ENCODE peak calls at places on chromosome 3, in four cellular contexts. One of them, this sample, is unnamed.

GRCh38 chr3:101779808-101780366 is 876 bp downstream of the NXPE3 start:
- DNase-seq in ovary: no peak
- DNase-seq in lower lobe of right lung: no peak
- DNase-seq in nephron progenitor cell: no peak
- DNase-seq in this sample: no peak

GRCh38 chr3:190217081-190217480 is 96.4 kb upstream of the P3H2 start:
- DNase-seq in ovary: no peak
- DNase-seq in lower lobe of right lung: no peak
- DNase-seq in nephron progenitor cell: no peak
- DNase-seq in this sample: no peak

GRCh38 chr3:113097821-113098516 is 107.2 kb downstream of the GTPBP8 start:
- DNase-seq in ovary: no peak
- DNase-seq in lower lobe of right lung: no peak
- DNase-seq in nephron progenitor cell: no peak
- DNase-seq in this sample: no peak

GRCh38 chr3:139533781-139534443 is 5.6 kb downstream of the RBP1 start:
- DNase-seq in ovary: peak; percentile 77
- DNase-seq in lower lobe of right lung: no peak
- DNase-seq in nephron progenitor cell: peak; percentile 62
- DNase-seq in this sample: no peak

GRCh38 chr3:57983734-57984518 is 24.3 kb upstream of the FLNB start:
- DNase-seq in ovary: peak; percentile 55
- DNase-seq in lower lobe of right lung: peak; percentile 66
- DNase-seq in nephron progenitor cell: no peak
- DNase-seq in this sample: no peak

GRCh38 chr3:37542772-37543449 is 318.8 kb upstream of the CTDSPL start:
- DNase-seq in ovary: no peak
- DNase-seq in lower lobe of right lung: peak; percentile 54
- DNase-seq in nephron progenitor cell: no peak
- DNase-seq in this sample: no peak

GRCh38 chr3:58073315-58074125 is 65.3 kb downstream of the FLNB start:
- DNase-seq in ovary: no peak
- DNase-seq in lower lobe of right lung: no peak
- DNase-seq in nephron progenitor cell: no peak
- DNase-seq in this sample: no peak

GRCh38 chr3:93991286-93992030 is 11.5 kb downstream of the ARL13B start:
- DNase-seq in ovary: no peak
- DNase-seq in lower lobe of right lung: no peak
- DNase-seq in nephron progenitor cell: no peak
- DNase-seq in this sample: no peak

GRCh38 chr3:152943645-152944044 is 108.7 kb downstream of the P2RY1 start:
- DNase-seq in ovary: no peak
- DNase-seq in lower lobe of right lung: no peak
- DNase-seq in nephron progenitor cell: no peak
- DNase-seq in this sample: no peak

GRCh38 chr3:57446318-57446841 is 97.8 kb downstream of the DNAH12 start:
- DNase-seq in ovary: no peak
- DNase-seq in lower lobe of right lung: no peak
- DNase-seq in nephron progenitor cell: no peak
- DNase-seq in this sample: no peak

GRCh38 chr3:101072299-101072698 is 79.1 kb upstream of the ABI3BP start:
- DNase-seq in ovary: no peak
- DNase-seq in lower lobe of right lung: no peak
- DNase-seq in nephron progenitor cell: no peak
- DNase-seq in this sample: no peak

GRCh38 chr3:161233557-161233956 is 12.4 kb downstream of the NMD3 start:
- DNase-seq in ovary: no peak
- DNase-seq in lower lobe of right lung: no peak
- DNase-seq in nephron progenitor cell: no peak
- DNase-seq in this sample: no peak

GRCh38 chr3:113914646-113915045 is 33.2 kb upstream of the ZDHHC23 start:
- DNase-seq in ovary: no peak
- DNase-seq in lower lobe of right lung: no peak
- DNase-seq in nephron progenitor cell: no peak
- DNase-seq in this sample: no peak

GRCh38 chr3:117103645-117104044 is 394.1 kb downstream of the TUSC7 start:
- DNase-seq in ovary: no peak
- DNase-seq in lower lobe of right lung: no peak
- DNase-seq in nephron progenitor cell: no peak
- DNase-seq in this sample: no peak
- TF ChIP-seq CTCF in ovary: no peak
- TF ChIP-seq CTCF in lower lobe of right lung: no peak
- TF ChIP-seq CTCF in nephron progenitor cell: no peak
- TF ChIP-seq CTCF in this sample: peak; percentile 25

GRCh38 chr3:195106418-195106906 is 164.5 kb downstream of the XXYLT1 start:
- DNase-seq in ovary: peak; percentile 80
- DNase-seq in lower lobe of right lung: peak; percentile 84
- DNase-seq in nephron progenitor cell: peak; percentile 86
- DNase-seq in this sample: peak; percentile 68
- TF ChIP-seq CTCF in ovary: peak; percentile 98
- TF ChIP-seq CTCF in lower lobe of right lung: peak; percentile 100
- TF ChIP-seq CTCF in nephron progenitor cell: peak; percentile 100
- TF ChIP-seq CTCF in this sample: peak; percentile 98

GRCh38 chr3:141875893-141876380 is 506 bp upstream of the ATP1B3 start:
- DNase-seq in ovary: peak; percentile 79
- DNase-seq in lower lobe of right lung: peak; percentile 85
- DNase-seq in nephron progenitor cell: peak; percentile 62
- DNase-seq in this sample: peak; percentile 50

GRCh38 chr3:141876891-141877561 is 583 bp downstream of the ATP1B3 start:
- DNase-seq in ovary: peak; percentile 67
- DNase-seq in lower lobe of right lung: peak; percentile 81
- DNase-seq in nephron progenitor cell: peak; percentile 58
- DNase-seq in this sample: peak; percentile 37

GRCh38 chr3:141877911-141878310 is 1.5 kb downstream of the ATP1B3 start:
- DNase-seq in ovary: no peak
- DNase-seq in lower lobe of right lung: no peak
- DNase-seq in nephron progenitor cell: no peak
- DNase-seq in this sample: no peak

GRCh38 chr3:141875374-141875892 is 1.0 kb upstream of the ATP1B3 start:
- DNase-seq in ovary: peak; percentile 86
- DNase-seq in lower lobe of right lung: peak; percentile 90
- DNase-seq in nephron progenitor cell: peak; percentile 86
- DNase-seq in this sample: peak; percentile 80

DNA sequence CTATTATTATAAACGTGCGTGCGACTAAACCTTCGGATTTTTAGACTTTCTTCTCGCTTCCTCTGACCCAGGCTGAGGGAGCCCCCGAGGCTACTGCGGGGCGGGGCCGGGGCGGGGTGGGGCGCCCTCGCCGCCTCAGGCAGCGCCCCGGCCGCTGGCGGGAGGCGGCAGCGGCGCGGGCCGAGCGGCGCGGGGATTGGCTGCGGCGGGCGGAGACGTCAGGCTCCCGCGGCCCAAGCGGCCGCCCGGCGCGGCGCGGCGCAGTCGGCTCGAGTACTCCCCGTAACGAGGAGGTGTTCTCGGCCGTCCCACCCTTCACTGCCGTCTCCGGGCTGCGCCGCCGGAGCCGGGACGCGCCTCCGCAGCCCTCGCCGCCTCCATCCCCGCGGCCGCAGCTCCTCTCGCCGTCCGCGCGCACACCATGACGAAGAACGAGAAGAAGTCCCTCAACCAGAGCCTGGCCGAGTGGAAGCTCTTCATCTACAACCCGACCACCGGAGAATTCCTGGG is at the start of gene ATP1B3:
- DNase-seq in ovary: peak; percentile 90
- DNase-seq in lower lobe of right lung: peak; percentile 90
- DNase-seq in nephron progenitor cell: peak; percentile 85
- DNase-seq in this sample: peak; percentile 73
- TF ChIP-seq CTCF in ovary: peak; percentile 30
- TF ChIP-seq CTCF in lower lobe of right lung: no peak
- TF ChIP-seq CTCF in nephron progenitor cell: no peak
- TF ChIP-seq CTCF in this sample: no peak

GRCh38 chr3:52041118-52041847 is 15.1 kb downstream of the DUSP7 start:
- DNase-seq in ovary: no peak
- DNase-seq in lower lobe of right lung: no peak
- DNase-seq in nephron progenitor cell: peak; percentile 31
- DNase-seq in this sample: no peak
- TF ChIP-seq CTCF in ovary: no peak
- TF ChIP-seq CTCF in lower lobe of right lung: no peak
- TF ChIP-seq CTCF in nephron progenitor cell: no peak
- TF ChIP-seq CTCF in this sample: no peak

GRCh38 chr3:186255703-186256331 is 106.2 kb downstream of the DGKG start:
- DNase-seq in ovary: no peak
- DNase-seq in lower lobe of right lung: peak; percentile 54
- DNase-seq in nephron progenitor cell: peak; percentile 39
- DNase-seq in this sample: no peak
- TF ChIP-seq CTCF in ovary: no peak
- TF ChIP-seq CTCF in lower lobe of right lung: peak; percentile 20
- TF ChIP-seq CTCF in nephron progenitor cell: peak; percentile 30
- TF ChIP-seq CTCF in this sample: peak; percentile 43

GRCh38 chr3:107994954-107995715 is 95.7 kb downstream of the CD47 start:
- DNase-seq in ovary: no peak
- DNase-seq in lower lobe of right lung: no peak
- DNase-seq in nephron progenitor cell: no peak
- DNase-seq in this sample: no peak

GRCh38 chr3:108001457-108001856 is 89.4 kb downstream of the CD47 start:
- DNase-seq in ovary: no peak
- DNase-seq in lower lobe of right lung: peak; percentile 68
- DNase-seq in nephron progenitor cell: no peak
- DNase-seq in this sample: no peak

GRCh38 chr3:107997666-107998065 is 93.2 kb downstream of the CD47 start:
- DNase-seq in ovary: no peak
- DNase-seq in lower lobe of right lung: no peak
- DNase-seq in nephron progenitor cell: no peak
- DNase-seq in this sample: no peak

GRCh38 chr3:107994181-107994580 is 96.7 kb downstream of the CD47 start:
- DNase-seq in ovary: no peak
- DNase-seq in lower lobe of right lung: no peak
- DNase-seq in nephron progenitor cell: no peak
- DNase-seq in this sample: no peak

GRCh38 chr3:107999215-107999775 is 91.5 kb downstream of the CD47 start:
- DNase-seq in ovary: no peak
- DNase-seq in lower lobe of right lung: peak; percentile 55
- DNase-seq in nephron progenitor cell: no peak
- DNase-seq in this sample: no peak
- TF ChIP-seq CTCF in ovary: no peak
- TF ChIP-seq CTCF in lower lobe of right lung: no peak
- TF ChIP-seq CTCF in nephron progenitor cell: no peak
- TF ChIP-seq CTCF in this sample: no peak

GRCh38 chr3:178084938-178085816 is 451.1 kb upstream of the KCNMB2 start:
- DNase-seq in ovary: peak; percentile 75
- DNase-seq in lower lobe of right lung: peak; percentile 74
- DNase-seq in nephron progenitor cell: peak; percentile 67
- DNase-seq in this sample: peak; percentile 60

GRCh38 chr3:178086419-178086818 is 449.8 kb upstream of the KCNMB2 start:
- DNase-seq in ovary: no peak
- DNase-seq in lower lobe of right lung: no peak
- DNase-seq in nephron progenitor cell: no peak
- DNase-seq in this sample: no peak

GRCh38 chr3:178082508-178082907 is 453.7 kb upstream of the KCNMB2 start:
- DNase-seq in ovary: no peak
- DNase-seq in lower lobe of right lung: no peak
- DNase-seq in nephron progenitor cell: no peak
- DNase-seq in this sample: no peak

GRCh38 chr3:178085817-178086123 is 450.5 kb upstream of the KCNMB2 start:
- DNase-seq in ovary: no peak
- DNase-seq in lower lobe of right lung: no peak
- DNase-seq in nephron progenitor cell: no peak
- DNase-seq in this sample: no peak

DNA sequence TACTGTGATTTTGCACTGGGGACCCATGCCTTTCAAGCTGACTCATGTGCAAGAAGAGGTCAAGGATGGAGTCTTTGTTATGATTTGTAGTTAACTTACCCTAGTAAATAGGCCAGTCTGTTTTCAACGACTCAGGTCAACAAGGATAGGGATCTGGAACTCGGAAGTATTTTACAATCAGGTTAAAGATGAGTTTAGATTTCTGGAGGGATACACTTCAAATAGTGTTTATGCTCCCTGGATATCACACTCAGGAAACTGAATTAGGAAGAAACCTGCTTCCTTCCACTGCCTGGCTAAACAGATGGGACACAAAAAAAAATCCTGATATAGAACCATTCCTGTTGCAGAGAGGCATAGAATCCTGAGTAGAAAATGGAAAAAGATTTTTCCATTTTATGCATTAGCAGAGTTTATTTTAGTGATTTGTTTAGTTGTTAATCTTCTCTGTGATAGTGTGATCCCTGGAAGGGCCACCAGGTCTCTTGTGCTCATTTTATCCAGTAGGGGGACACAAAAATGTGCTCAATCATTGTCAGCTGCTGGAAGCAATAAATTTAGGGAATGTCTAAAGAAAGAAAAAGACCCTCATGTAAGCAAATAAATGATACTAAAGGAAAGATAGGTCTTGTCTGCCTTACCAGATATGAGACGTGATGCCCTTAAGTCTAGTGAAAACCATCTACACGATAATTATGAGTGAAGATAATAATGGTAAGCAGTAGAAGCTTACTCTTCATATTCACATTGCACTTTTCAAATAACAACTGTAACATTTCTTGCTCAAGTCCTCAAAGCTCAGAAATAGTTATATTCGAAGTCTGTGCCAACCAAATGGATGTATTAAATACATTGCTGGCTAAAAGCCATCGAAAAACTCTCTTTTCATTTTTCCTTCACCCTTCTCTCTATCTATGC is 452.1 kb upstream of the KCNMB2 start:
- DNase-seq in ovary: no peak
- DNase-seq in lower lobe of right lung: no peak
- DNase-seq in nephron progenitor cell: no peak
- DNase-seq in this sample: no peak
- TF ChIP-seq CTCF in ovary: peak; percentile 34
- TF ChIP-seq CTCF in lower lobe of right lung: peak; percentile 30
- TF ChIP-seq CTCF in nephron progenitor cell: peak; percentile 46
- TF ChIP-seq CTCF in this sample: peak; percentile 66

This sample was measured in neural crest cell.